ENCODE peak calls at places on chromosome 22, in four cellular contexts. One of them, this sample, is unnamed.

GRCh38 chr22:21823740-21824438 is 43.6 kb downstream of the MAPK1 start:
- DNase-seq in H1: no peak
- DNase-seq in right atrium auricular region: no peak
- DNase-seq in GM23338: no peak
- DNase-seq in this sample: no peak

GRCh38 chr22:46905415-46905814 is 143.0 kb downstream of the TBC1D22A start:
- DNase-seq in H1: no peak
- DNase-seq in right atrium auricular region: peak; percentile 32
- DNase-seq in GM23338: no peak
- DNase-seq in this sample: no peak

GRCh38 chr22:29397791-29398190 is 9.4 kb upstream of the AP1B1 start:
- DNase-seq in H1: no peak
- DNase-seq in right atrium auricular region: no peak
- DNase-seq in GM23338: no peak
- DNase-seq in this sample: no peak

GRCh38 chr22:30985561-30986208 is 16.6 kb downstream of the TUG1 start:
- DNase-seq in H1: no peak
- DNase-seq in right atrium auricular region: no peak
- DNase-seq in GM23338: peak; percentile 28
- DNase-seq in this sample: no peak

GRCh38 chr22:20111045-20111688 is 4.7 kb upstream of the RANBP1 start:
- DNase-seq in H1: no peak
- DNase-seq in right atrium auricular region: no peak
- DNase-seq in GM23338: peak; percentile 78
- DNase-seq in this sample: peak; percentile 88

GRCh38 chr22:43118024-43118849 is 7.7 kb downstream of the BIK start:
- DNase-seq in H1: no peak
- DNase-seq in right atrium auricular region: no peak
- DNase-seq in GM23338: no peak
- DNase-seq in this sample: peak; percentile 73

GRCh38 chr22:46355369-46355995 is 20.0 kb downstream of the TRMU start:
- DNase-seq in H1: no peak
- DNase-seq in right atrium auricular region: no peak
- DNase-seq in GM23338: peak; percentile 89
- DNase-seq in this sample: peak; percentile 98

GRCh38 chr22:42742940-42743339 is 22.3 kb upstream of the A4GALT start:
- DNase-seq in H1: no peak
- DNase-seq in right atrium auricular region: no peak
- DNase-seq in GM23338: peak; percentile 82
- DNase-seq in this sample: peak; percentile 97

GRCh38 chr22:30471616-30472318 is at the start of gene SEC14L3:
- DNase-seq in H1: no peak
- DNase-seq in right atrium auricular region: no peak
- DNase-seq in GM23338: no peak
- DNase-seq in this sample: no peak

GRCh38 chr22:46111645-46112306 is 38.5 kb upstream of the PPARA start:
- DNase-seq in H1: no peak
- DNase-seq in right atrium auricular region: no peak
- DNase-seq in GM23338: peak; percentile 44
- DNase-seq in this sample: peak; percentile 86

GRCh38 chr22:32876516-32876915 is 75.0 kb downstream of the TIMP3 start:
- DNase-seq in H1: no peak
- DNase-seq in right atrium auricular region: no peak
- DNase-seq in GM23338: no peak
- DNase-seq in this sample: no peak

GRCh38 chr22:17266261-17266971 is 47.2 kb upstream of the ADA2 start:
- DNase-seq in H1: no peak
- DNase-seq in right atrium auricular region: no peak
- DNase-seq in GM23338: peak; percentile 90
- DNase-seq in this sample: peak; percentile 77

GRCh38 chr22:50687829-50688228 is 15.2 kb downstream of the SHANK3 start:
- DNase-seq in H1: no peak
- DNase-seq in right atrium auricular region: no peak
- DNase-seq in GM23338: no peak
- DNase-seq in this sample: no peak

GRCh38 chr22:40322818-40323447 is 23.4 kb upstream of the ADSL start:
- DNase-seq in H1: no peak
- DNase-seq in right atrium auricular region: no peak
- DNase-seq in GM23338: no peak
- DNase-seq in this sample: no peak

GRCh38 chr22:40323681-40324083 is 22.6 kb upstream of the ADSL start:
- DNase-seq in H1: no peak
- DNase-seq in right atrium auricular region: no peak
- DNase-seq in GM23338: no peak
- DNase-seq in this sample: no peak

GRCh38 chr22:40325315-40325714 is 21.0 kb upstream of the ADSL start:
- DNase-seq in H1: no peak
- DNase-seq in right atrium auricular region: no peak
- DNase-seq in GM23338: no peak
- DNase-seq in this sample: peak; percentile 32

GRCh38 chr22:40326905-40327735 is 19.2 kb upstream of the ADSL start:
- DNase-seq in H1: no peak
- DNase-seq in right atrium auricular region: no peak
- DNase-seq in GM23338: peak; percentile 63
- DNase-seq in this sample: peak; percentile 63

DNA sequence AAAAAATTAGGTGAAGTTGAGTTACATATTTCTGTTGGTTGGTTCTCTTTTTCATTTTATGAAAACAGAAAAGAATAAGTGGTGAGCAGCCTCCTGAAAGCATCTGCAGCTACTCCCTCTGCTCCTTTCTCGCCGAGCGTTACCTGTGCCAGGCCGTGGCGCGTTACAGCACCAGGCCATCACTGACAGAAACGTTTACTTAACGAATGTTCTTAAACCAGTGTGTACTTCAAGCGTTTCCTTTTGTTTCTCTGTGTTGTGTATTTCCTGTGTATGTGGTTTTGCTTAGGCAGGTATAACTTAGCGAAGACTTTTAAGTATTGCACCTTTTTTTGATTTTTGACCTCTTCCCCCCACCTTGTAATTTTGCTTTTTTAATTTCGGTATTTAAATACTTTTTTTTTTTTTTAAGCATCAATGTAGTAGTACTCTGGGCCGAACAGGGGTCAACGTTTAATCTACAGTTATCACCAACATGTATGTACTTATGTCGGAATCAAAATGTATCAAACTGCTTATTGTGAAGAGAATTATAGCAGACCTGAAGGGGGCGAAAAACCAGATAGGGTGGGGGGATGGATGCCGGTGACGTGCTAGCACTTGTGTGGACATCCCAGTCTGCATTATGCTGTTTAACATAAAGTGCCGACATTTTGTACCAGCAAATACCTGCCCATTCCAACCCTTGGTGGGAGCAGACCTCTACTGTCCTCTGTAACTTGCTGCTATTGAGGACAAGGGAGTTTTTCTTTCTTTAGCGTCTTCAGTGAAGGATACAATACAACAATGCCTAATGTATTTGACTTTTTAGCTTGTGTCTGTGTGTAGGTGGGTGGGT is 21.6 kb upstream of the ADSL start:
- DNase-seq in H1: no peak
- DNase-seq in right atrium auricular region: no peak
- DNase-seq in GM23338: no peak
- DNase-seq in this sample: no peak
- H3K4me3 ChIP-seq in H1: no peak overlapping the region
- H3K4me3 ChIP-seq in right atrium auricular region: no peak overlapping the region
- H3K4me3 ChIP-seq in GM23338: no peak overlapping the region
- H3K4me3 ChIP-seq in this sample: no peak overlapping the region

DNA sequence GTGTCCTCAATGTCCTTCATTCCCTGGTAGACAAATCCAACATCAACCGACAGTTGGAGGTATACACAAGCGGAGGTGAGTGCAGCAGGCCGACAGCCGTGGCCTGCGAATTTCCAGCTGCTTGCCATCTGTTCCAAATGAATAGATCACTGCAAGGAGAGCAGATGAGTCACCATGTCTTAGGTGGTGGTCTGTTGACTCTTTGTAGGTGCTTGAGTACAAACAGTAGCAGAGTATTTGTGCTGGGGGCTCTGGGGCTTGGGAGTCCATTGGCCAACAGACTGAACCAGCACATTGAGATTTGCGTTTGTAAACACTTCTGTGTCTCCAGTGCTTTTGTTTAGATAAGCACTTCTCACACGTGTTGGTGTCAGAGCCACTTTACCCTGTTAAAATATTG is 21.1 kb downstream of the EIF3L start:
- DNase-seq in H1: no peak
- DNase-seq in right atrium auricular region: no peak
- DNase-seq in GM23338: no peak
- DNase-seq in this sample: no peak
- H3K36me3 ChIP-seq in H1: peaks cover 49% of the 10 kb centered on the region
- H3K36me3 ChIP-seq in right atrium auricular region: peaks cover 92% of the 10 kb centered on the region
- H3K36me3 ChIP-seq in GM23338: peaks cover 78% of the 10 kb centered on the region
- H3K36me3 ChIP-seq in this sample: peaks cover 47% of the 10 kb centered on the region

GRCh38 chr22:48895831-48896765 is 931.6 kb downstream of the BRD1 start:
- DNase-seq in H1: no peak
- DNase-seq in right atrium auricular region: peak; percentile 23
- DNase-seq in GM23338: no peak
- DNase-seq in this sample: peak; percentile 47

GRCh38 chr22:48894064-48894671 is 933.5 kb downstream of the BRD1 start:
- DNase-seq in H1: no peak
- DNase-seq in right atrium auricular region: peak; percentile 40
- DNase-seq in GM23338: no peak
- DNase-seq in this sample: peak; percentile 87

GRCh38 chr22:48893288-48894063 is 934.2 kb downstream of the BRD1 start:
- DNase-seq in H1: no peak
- DNase-seq in right atrium auricular region: peak; percentile 49
- DNase-seq in GM23338: no peak
- DNase-seq in this sample: peak; percentile 62

GRCh38 chr22:48895341-48895740 is 932.3 kb downstream of the BRD1 start:
- DNase-seq in H1: no peak
- DNase-seq in right atrium auricular region: peak; percentile 7
- DNase-seq in GM23338: peak; percentile 0
- DNase-seq in this sample: peak; percentile 13

DNA sequence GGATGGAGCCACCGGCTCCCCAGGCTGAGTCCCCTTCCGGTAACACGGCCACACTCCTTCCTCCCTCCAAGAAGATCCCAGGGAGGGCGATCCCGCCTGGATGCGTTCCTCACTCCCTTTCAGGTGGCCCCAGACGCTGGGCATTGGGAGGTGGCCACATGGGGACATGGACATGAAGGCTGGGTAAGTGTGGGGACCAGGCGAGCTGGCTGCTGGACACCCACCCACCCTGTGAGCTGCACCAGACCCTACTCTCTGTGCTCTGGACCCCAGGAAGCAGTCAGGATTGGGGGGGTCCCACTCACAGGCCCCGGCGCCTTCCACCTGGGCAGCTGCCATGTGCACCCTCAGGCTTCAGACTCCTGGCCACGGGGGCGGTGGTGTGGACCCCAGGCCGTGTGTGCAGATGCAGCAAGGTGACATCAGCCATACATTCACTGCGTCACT is 932.8 kb downstream of the BRD1 start:
- DNase-seq in H1: no peak
- DNase-seq in right atrium auricular region: peak; percentile 44
- DNase-seq in GM23338: no peak
- DNase-seq in this sample: peak; percentile 29
- H3K27me3 ChIP-seq in H1: no peaks in the 10 kb centered on the region
- H3K27me3 ChIP-seq in right atrium auricular region: no peaks in the 10 kb centered on the region
- H3K27me3 ChIP-seq in GM23338: no peaks in the 10 kb centered on the region
- H3K27me3 ChIP-seq in this sample: no peaks in the 10 kb centered on the region

DNA sequence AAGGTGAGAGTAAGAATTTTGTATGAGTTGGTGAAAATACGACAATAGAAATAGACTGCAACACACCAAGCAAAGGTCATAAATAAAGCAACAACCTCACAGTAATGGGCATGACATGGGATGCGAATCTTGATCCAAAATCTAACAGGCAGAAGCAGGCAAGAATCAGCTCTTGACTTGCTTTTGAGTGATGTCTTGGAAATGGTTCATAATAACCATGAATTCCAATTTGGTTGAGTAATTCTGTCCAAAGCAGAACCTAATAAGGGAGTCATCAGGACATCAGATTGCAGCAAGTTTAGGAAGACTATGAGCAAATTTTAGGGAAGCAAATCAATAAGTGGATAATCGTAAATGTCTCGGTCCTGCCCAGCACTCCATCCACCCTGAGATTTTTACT is 224.0 kb upstream of the ISX start:
- DNase-seq in H1: no peak
- DNase-seq in right atrium auricular region: no peak
- DNase-seq in GM23338: no peak
- DNase-seq in this sample: no peak
- H3K4me3 ChIP-seq in H1: no peak overlapping the region
- H3K4me3 ChIP-seq in right atrium auricular region: no peak overlapping the region
- H3K4me3 ChIP-seq in GM23338: peak overlapping the region; percentile 18
- H3K4me3 ChIP-seq in this sample: no peak overlapping the region

GRCh38 chr22:28116261-28116673 is 197.2 kb upstream of the PITPNB start:
- DNase-seq in H1: no peak
- DNase-seq in right atrium auricular region: peak; percentile 79
- DNase-seq in GM23338: peak; percentile 27
- DNase-seq in this sample: no peak
- H3K36me3 ChIP-seq in H1: no peaks in the 10 kb centered on the region
- H3K36me3 ChIP-seq in right atrium auricular region: no peaks in the 10 kb centered on the region
- H3K36me3 ChIP-seq in GM23338: no peaks in the 10 kb centered on the region
- H3K36me3 ChIP-seq in this sample: no peaks in the 10 kb centered on the region

GRCh38 chr22:44330188-44330726 is 17.5 kb upstream of the SHISAL1 start:
- DNase-seq in H1: no peak
- DNase-seq in right atrium auricular region: no peak
- DNase-seq in GM23338: no peak
- DNase-seq in this sample: no peak

GRCh38 chr22:44332946-44333345 is 20.2 kb upstream of the SHISAL1 start:
- DNase-seq in H1: no peak
- DNase-seq in right atrium auricular region: no peak
- DNase-seq in GM23338: no peak
- DNase-seq in this sample: no peak

GRCh38 chr22:44333847-44334635 is 21.3 kb upstream of the SHISAL1 start:
- DNase-seq in H1: no peak
- DNase-seq in right atrium auricular region: no peak
- DNase-seq in GM23338: no peak
- DNase-seq in this sample: no peak

GRCh38 chr22:44330727-44331660 is 18.2 kb upstream of the SHISAL1 start:
- DNase-seq in H1: no peak
- DNase-seq in right atrium auricular region: no peak
- DNase-seq in GM23338: peak; percentile 69
- DNase-seq in this sample: peak; percentile 94

GRCh38 chr22:44331881-44332714 is 19.3 kb upstream of the SHISAL1 start:
- DNase-seq in H1: no peak
- DNase-seq in right atrium auricular region: no peak
- DNase-seq in GM23338: peak; percentile 68
- DNase-seq in this sample: peak; percentile 88
- H3K27me3 ChIP-seq in H1: peaks cover 24% of the 10 kb centered on the region
- H3K27me3 ChIP-seq in right atrium auricular region: peaks cover 7% of the 10 kb centered on the region
- H3K27me3 ChIP-seq in GM23338: peaks cover 31% of the 10 kb centered on the region
- H3K27me3 ChIP-seq in this sample: peaks cover 31% of the 10 kb centered on the region